ENCODE peak calls at places on chromosomes 5 and 9, in seven cellular contexts. K is ovary, X is HFFc6, N is GM20000, A is sigmoid colon, D is tibial artery, I is neural crest cell. F is an unnamed sample.

GRCh38 chr9:136239135-136239962 is 6.3 kb downstream of the QSOX2 start:
- DNase-seq in N (no peak), X (no peak), A (no peak), D (no peak), I (no peak), K (no peak), F (no peak)

GRCh38 chr9:128920381-128921058 is at the start of gene PHYHD1:
- DNase-seq in D (peak; percentile 87), A (peak; percentile 84), X (peak; percentile 74), K (peak; percentile 76), I (no peak), N (no peak), F (peak; percentile 46)

GRCh38 chr5:20536813-20537212 is 548.8 kb upstream of the CDH18 start:
- DNase-seq in D (no peak), X (no peak), A (no peak), N (no peak), K (no peak), I (no peak), F (no peak)

GRCh38 chr5:76641514-76642120 is 18.4 kb upstream of the F2RL2 start:
- DNase-seq in K (no peak), I (peak; percentile 68), N (peak; percentile 49), X (peak; percentile 60), D (peak; percentile 79), A (no peak), F (peak; percentile 71)

GRCh38 chr5:174312641-174313040 is 267.1 kb downstream of the NSG2 start:
- DNase-seq in I (no peak), K (no peak), D (no peak), X (no peak), A (no peak), N (no peak), F (peak; percentile 34)

GRCh38 chr5:132110930-132111329 is 37.3 kb downstream of the CSF2 start:
- DNase-seq in I (no peak), N (no peak), K (no peak), D (no peak), A (no peak), X (no peak), F (no peak)

GRCh38 chr5:169875091-169875727 is 105.1 kb downstream of the INSYN2B start:
- DNase-seq in N (no peak), X (peak; percentile 9), K (no peak), A (no peak), I (no peak), D (peak; percentile 58), F (no peak)

GRCh38 chr5:139709587-139710369 is 61.6 kb downstream of the CXXC5 start:
- DNase-seq in I (no peak), X (no peak), N (peak; percentile 75), K (peak; percentile 52), D (no peak), A (no peak), F (peak; percentile 83)

GRCh38 chr5:59357421-59357977 is 536.0 kb downstream of the PDE4D start:
- DNase-seq in I (no peak), K (peak; percentile 33), N (no peak), D (no peak), X (no peak), A (no peak), F (no peak)

GRCh38 chr5:125882061-125882460 is 541.1 kb upstream of the GRAMD2B start:
- DNase-seq in K (no peak), D (no peak), N (no peak), I (no peak), X (no peak), A (no peak), F (no peak)

GRCh38 chr9:76646249-76646648 is 118.0 kb upstream of the PCA3 start:
- DNase-seq in D (no peak), K (no peak), X (no peak), A (no peak), N (no peak), I (no peak), F (no peak)

GRCh38 chr9:110015759-110016158 is 192.2 kb downstream of the C9orf152 start:
- DNase-seq in D (no peak), X (peak; percentile 82), N (no peak), I (no peak), K (no peak), A (no peak), F (no peak)

GRCh38 chr5:142063878-142064331 is 44.7 kb upstream of the NDFIP1 start:
- DNase-seq in A (peak; percentile 80), K (peak; percentile 47), D (peak; percentile 88), N (no peak), X (peak; percentile 21), I (peak; percentile 57), F (peak; percentile 79)

GRCh38 chr9:27460225-27461023 is 63.7 kb upstream of the IFNK start:
- DNase-seq in I (no peak), D (peak; percentile 45), K (no peak), A (no peak), X (no peak), N (peak; percentile 15), F (no peak)

GRCh38 chr5:106862450-106863193 is 808.1 kb downstream of the EFNA5 start:
- DNase-seq in N (no peak), X (no peak), D (no peak), A (no peak), I (no peak), K (no peak), F (no peak)

GRCh38 chr5:132095077-132095744 is 21.6 kb downstream of the CSF2 start:
- DNase-seq in N (no peak), D (no peak), A (no peak), K (no peak), X (no peak), I (no peak), F (no peak)

GRCh38 chr9:106716820-106717219 is 146.1 kb upstream of the ZNF462 start:
- DNase-seq in N (no peak), K (no peak), D (no peak), A (no peak), I (no peak), X (no peak), F (no peak)

GRCh38 chr9:91071185-91071990 is 269.8 kb downstream of the SYK start:
- DNase-seq in D (no peak), N (no peak), A (no peak), X (peak; percentile 84), K (no peak), I (no peak), F (no peak)

GRCh38 chr9:86772289-86772982 is 174.9 kb downstream of the GAS1 start:
- DNase-seq in A (no peak), N (no peak), D (no peak), X (no peak), K (no peak), I (no peak), F (no peak)

GRCh38 chr5:121668635-121669034 is 183.0 kb upstream of the FTMT start:
- DNase-seq in K (no peak), A (no peak), N (no peak), I (no peak), D (no peak), X (no peak), F (no peak)

GRCh38 chr9:111481885-111482636 is 2.1 kb downstream of the ECPAS start:
- DNase-seq in A (no peak), X (peak; percentile 31), D (no peak), K (no peak), I (no peak), N (no peak), F (no peak)

GRCh38 chr5:78661044-78661443 is 12.5 kb upstream of the LHFPL2 start:
- DNase-seq in D (no peak), X (no peak), I (no peak), K (no peak), A (no peak), N (no peak), F (no peak)

GRCh38 chr5:177430146-177430951 is 3.9 kb downstream of the GRK6 start:
- DNase-seq in K (no peak), X (no peak), A (no peak), N (peak; percentile 68), I (no peak), D (no peak), F (no peak)

GRCh38 chr5:54217826-54218503 is 92.4 kb downstream of the ARL15 start:
- DNase-seq in D (no peak), I (peak; percentile 45), X (peak; percentile 75), K (no peak), A (no peak), N (peak; percentile 16), F (no peak)

GRCh38 chr9:120729796-120730195 is 15.5 kb upstream of the MEGF9 start:
- DNase-seq in A (no peak), I (no peak), K (no peak), N (no peak), X (no peak), D (no peak), F (no peak)

GRCh38 chr5:60185230-60186104 is 291.9 kb upstream of the PDE4D start:
- DNase-seq in D (no peak), I (no peak), X (no peak), A (no peak), N (no peak), K (no peak), F (no peak)